ENCODE peak calls at places on chromosome 22, in six cellular contexts. S is upper lobe of right lung; G is stimulated activated CD8-positive, alpha-beta memory T cell treated with anti-CD3 and anti-CD28 coated beads, Interleukin-4, amount 100 ng/mL, for 1 hour; R is cardiac septum; V is CD8-positive, alpha-beta memory T cell; F is GM04504. Y is an unnamed sample.

GRCh38 chr22:46737105-46737975 is 712 bp downstream of the CERK start:
- DNase-seq in G (no peak), F (no peak), R (no peak), V (peak; percentile 59), S (no peak), Y (peak; percentile 5)

GRCh38 chr22:38203090-38203810 is 1.5 kb downstream of the MAFF start:
- DNase-seq in G (no peak), V (peak; percentile 60), F (no peak), S (peak; percentile 85), R (no peak), Y (peak; percentile 60)

GRCh38 chr22:43901976-43902643 is 10.3 kb upstream of the PNPLA5 start:
- DNase-seq in F (peak; percentile 69), G (no peak), S (no peak), V (no peak), R (no peak), Y (no peak)

GRCh38 chr22:38956551-38956950 is 858 bp upstream of the APOBEC3A start:
- DNase-seq in F (no peak), G (no peak), R (no peak), S (no peak), V (no peak), Y (no peak)

GRCh38 chr22:38699784-38700183 is 959 bp downstream of the JOSD1 start:
- DNase-seq in S (no peak), R (no peak), F (no peak), V (no peak), G (no peak), Y (peak; percentile 27)

GRCh38 chr22:45879552-45879949 is 97.4 kb downstream of the WNT7B start:
- DNase-seq in R (peak; percentile 71), G (no peak), S (peak; percentile 30), V (no peak), F (no peak), Y (no peak)

GRCh38 chr22:29593923-29594322 is 9.5 kb upstream of the NF2 start:
- DNase-seq in S (no peak), G (no peak), F (no peak), V (no peak), R (no peak), Y (no peak)

GRCh38 chr22:42990131-42990838 is 24.7 kb downstream of the PACSIN2 start:
- DNase-seq in R (no peak), V (no peak), S (no peak), F (peak; percentile 68), G (no peak), Y (peak; percentile 86)

GRCh38 chr22:41001722-41002122 is 50.5 kb downstream of the RBX1 start:
- DNase-seq in S (no peak), V (no peak), R (no peak), G (no peak), F (peak; percentile 21), Y (peak; percentile 63)

GRCh38 chr22:47167056-47167455 is 404.6 kb downstream of the TBC1D22A start:
- DNase-seq in V (no peak), G (no peak), F (no peak), R (peak; percentile 29), S (peak; percentile 11), Y (no peak)

GRCh38 chr22:19488884-19489843 is 9.4 kb downstream of the CDC45 start:
- DNase-seq in V (no peak), S (no peak), F (no peak), R (no peak), G (no peak), Y (peak; percentile 13)

GRCh38 chr22:47333625-47334024 is 571.2 kb downstream of the TBC1D22A start:
- DNase-seq in S (no peak), V (no peak), F (peak; percentile 16), G (no peak), R (no peak), Y (peak; percentile 42)

GRCh38 chr22:23756891-23757290 is 2.7 kb upstream of the VPREB3 start:
- DNase-seq in R (no peak), F (no peak), S (no peak), G (no peak), V (no peak), Y (no peak)

GRCh38 chr22:29309332-29310064 is 3.0 kb downstream of the GAS2L1 start:
- DNase-seq in S (no peak), V (no peak), F (no peak), G (no peak), R (no peak), Y (peak; percentile 25)

GRCh38 chr22:30241576-30242371 is 4.8 kb downstream of the LIF start:
- DNase-seq in V (no peak), G (no peak), R (no peak), S (no peak), F (no peak), Y (no peak)

GRCh38 chr22:24156146-24156914 is 25.0 kb upstream of the SUSD2 start:
- DNase-seq in F (no peak), V (peak; percentile 77), S (peak; percentile 82), G (no peak), R (no peak), Y (peak; percentile 12)

GRCh38 chr22:25281675-25282345 is 62.4 kb downstream of the CRYBB2 start:
- DNase-seq in V (no peak), F (no peak), G (no peak), R (no peak), S (no peak), Y (no peak)

GRCh38 chr22:37089451-37089850 is 20.1 kb downstream of the TMPRSS6 start:
- DNase-seq in V (no peak), S (no peak), F (no peak), R (no peak), G (no peak), Y (no peak)

GRCh38 chr22:30020511-30020910 is 59.8 kb upstream of the HORMAD2 start:
- DNase-seq in F (no peak), S (no peak), R (no peak), V (no peak), G (no peak), Y (no peak)

GRCh38 chr22:32375678-32376450 is 18.2 kb downstream of the RFPL3 start:
- DNase-seq in V (no peak), F (no peak), R (no peak), S (no peak), G (no peak), Y (no peak)

GRCh38 chr22:31337178-31337577 is 9.0 kb downstream of the PATZ1 start:
- DNase-seq in R (no peak), G (no peak), F (no peak), S (no peak), V (no peak), Y (peak; percentile 51)

GRCh38 chr22:26496456-26496855 is 12.8 kb downstream of the SRRD start:
- DNase-seq in G (no peak), F (no peak), V (no peak), R (no peak), S (no peak), Y (no peak)

GRCh38 chr22:29121124-29121523 is 48.3 kb downstream of the KREMEN1 start:
- DNase-seq in V (no peak), R (no peak), G (no peak), S (no peak), F (no peak), Y (no peak)

GRCh38 chr22:39117585-39118191 is 20.6 kb downstream of the APOBEC3H start:
- DNase-seq in S (no peak), G (peak; percentile 53), F (no peak), R (no peak), V (peak; percentile 83), Y (peak; percentile 61)

GRCh38 chr22:26553056-26553752 is 36.7 kb downstream of the TPST2 start:
- DNase-seq in V (no peak), R (no peak), F (peak; percentile 68), S (no peak), G (no peak), Y (peak; percentile 44)

GRCh38 chr22:38881997-38882396 is 10.0 kb upstream of the CBX6 start:
- DNase-seq in V (no peak), G (no peak), F (no peak), R (no peak), S (no peak), Y (no peak)

GRCh38 chr22:29225422-29226090 is 19.9 kb downstream of the EMID1 start:
- DNase-seq in F (no peak), V (no peak), R (no peak), S (peak; percentile 74), G (no peak), Y (no peak)

GRCh38 chr22:21947040-21948014 is 5.3 kb downstream of the PPM1F start:
- DNase-seq in R (no peak), S (no peak), V (no peak), G (no peak), F (no peak), Y (peak; percentile 19)

GRCh38 chr22:49855491-49855911 is 1.9 kb downstream of the ZBED4 start:
- DNase-seq in R (no peak), F (no peak), S (peak; percentile 58), V (no peak), G (no peak), Y (peak; percentile 29)

GRCh38 chr22:29311468-29312217 is 3.9 kb downstream of the RASL10A start:
- DNase-seq in V (no peak), G (no peak), F (no peak), R (peak; percentile 75), S (no peak), Y (no peak)

GRCh38 chr22:35274154-35274871 is 17.0 kb downstream of the HMGXB4 start:
- DNase-seq in F (no peak), G (no peak), R (no peak), V (no peak), S (no peak), Y (peak; percentile 5)

GRCh38 chr22:29994027-29994715 is 86.1 kb upstream of the HORMAD2 start:
- DNase-seq in F (peak; percentile 33), S (no peak), V (no peak), G (no peak), R (no peak), Y (peak; percentile 72)

GRCh38 chr22:39348909-39349505 is 784 bp upstream of the SYNGR1 start:
- DNase-seq in V (no peak), G (no peak), F (no peak), S (no peak), R (no peak), Y (no peak)